ENCODE peak calls at places on chromosomes 3 and 15, in seven cellular contexts. One of them, this sample, is unnamed.

GRCh38 chr15:63487076-63487757 is 17.2 kb upstream of the USP3 start:
- DNase-seq in PC-3: peak; percentile 79
- DNase-seq in activated T-cell treated with anti-CD3 and anti-CD28 coated beads, Interleukin-2, amount 50 U/mL, for 72 hours: peak; percentile 95
- DNase-seq in nephron progenitor cell: peak; percentile 91
- DNase-seq in DMS79 treated with DMSO at 0.1 percent for 48 hours: no peak
- DNase-seq in T-helper 2 cell: peak; percentile 64
- DNase-seq in activated CD8-positive, alpha-beta memory T cell treated with anti-CD3 and anti-CD28 coated beads for 4 hours: peak; percentile 80
- DNase-seq in this sample: peak; percentile 70

GRCh38 chr15:89808160-89808870 is 6.3 kb downstream of the ANPEP start:
- DNase-seq in PC-3: no peak
- DNase-seq in activated T-cell treated with anti-CD3 and anti-CD28 coated beads, Interleukin-2, amount 50 U/mL, for 72 hours: no peak
- DNase-seq in nephron progenitor cell: no peak
- DNase-seq in DMS79 treated with DMSO at 0.1 percent for 48 hours: no peak
- DNase-seq in T-helper 2 cell: no peak
- DNase-seq in activated CD8-positive, alpha-beta memory T cell treated with anti-CD3 and anti-CD28 coated beads for 4 hours: no peak
- DNase-seq in this sample: no peak

GRCh38 chr3:110654820-110655522 is 416.6 kb upstream of the NECTIN3 start:
- DNase-seq in PC-3: no peak
- DNase-seq in activated T-cell treated with anti-CD3 and anti-CD28 coated beads, Interleukin-2, amount 50 U/mL, for 72 hours: no peak
- DNase-seq in nephron progenitor cell: no peak
- DNase-seq in DMS79 treated with DMSO at 0.1 percent for 48 hours: no peak
- DNase-seq in T-helper 2 cell: no peak
- DNase-seq in activated CD8-positive, alpha-beta memory T cell treated with anti-CD3 and anti-CD28 coated beads for 4 hours: no peak
- DNase-seq in this sample: no peak

GRCh38 chr15:68638953-68639500 is 60.2 kb downstream of the CORO2B start:
- DNase-seq in PC-3: no peak
- DNase-seq in activated T-cell treated with anti-CD3 and anti-CD28 coated beads, Interleukin-2, amount 50 U/mL, for 72 hours: no peak
- DNase-seq in nephron progenitor cell: no peak
- DNase-seq in DMS79 treated with DMSO at 0.1 percent for 48 hours: no peak
- DNase-seq in T-helper 2 cell: no peak
- DNase-seq in activated CD8-positive, alpha-beta memory T cell treated with anti-CD3 and anti-CD28 coated beads for 4 hours: no peak
- DNase-seq in this sample: no peak

GRCh38 chr15:40038267-40038653 is 721 bp downstream of the SRP14 start:
- DNase-seq in PC-3: peak; percentile 19
- DNase-seq in activated T-cell treated with anti-CD3 and anti-CD28 coated beads, Interleukin-2, amount 50 U/mL, for 72 hours: no peak
- DNase-seq in nephron progenitor cell: no peak
- DNase-seq in DMS79 treated with DMSO at 0.1 percent for 48 hours: no peak
- DNase-seq in T-helper 2 cell: no peak
- DNase-seq in activated CD8-positive, alpha-beta memory T cell treated with anti-CD3 and anti-CD28 coated beads for 4 hours: no peak
- DNase-seq in this sample: no peak

GRCh38 chr3:123576119-123576518 is 8.7 kb downstream of the HACD2 start:
- DNase-seq in PC-3: no peak
- DNase-seq in activated T-cell treated with anti-CD3 and anti-CD28 coated beads, Interleukin-2, amount 50 U/mL, for 72 hours: no peak
- DNase-seq in nephron progenitor cell: no peak
- DNase-seq in DMS79 treated with DMSO at 0.1 percent for 48 hours: no peak
- DNase-seq in T-helper 2 cell: no peak
- DNase-seq in activated CD8-positive, alpha-beta memory T cell treated with anti-CD3 and anti-CD28 coated beads for 4 hours: no peak
- DNase-seq in this sample: no peak

GRCh38 chr3:121018917-121019321 is 110.9 kb downstream of the STXBP5L start:
- DNase-seq in PC-3: no peak
- DNase-seq in activated T-cell treated with anti-CD3 and anti-CD28 coated beads, Interleukin-2, amount 50 U/mL, for 72 hours: no peak
- DNase-seq in nephron progenitor cell: no peak
- DNase-seq in DMS79 treated with DMSO at 0.1 percent for 48 hours: no peak
- DNase-seq in T-helper 2 cell: no peak
- DNase-seq in activated CD8-positive, alpha-beta memory T cell treated with anti-CD3 and anti-CD28 coated beads for 4 hours: no peak
- DNase-seq in this sample: no peak

GRCh38 chr3:172152869-172153268 is 113.5 kb downstream of the FNDC3B start:
- DNase-seq in PC-3: peak; percentile 59
- DNase-seq in activated T-cell treated with anti-CD3 and anti-CD28 coated beads, Interleukin-2, amount 50 U/mL, for 72 hours: no peak
- DNase-seq in nephron progenitor cell: no peak
- DNase-seq in DMS79 treated with DMSO at 0.1 percent for 48 hours: no peak
- DNase-seq in T-helper 2 cell: no peak
- DNase-seq in activated CD8-positive, alpha-beta memory T cell treated with anti-CD3 and anti-CD28 coated beads for 4 hours: no peak
- DNase-seq in this sample: no peak

GRCh38 chr15:40471778-40472130 is 970 bp downstream of the CHST14 start:
- DNase-seq in PC-3: peak; percentile 77
- DNase-seq in activated T-cell treated with anti-CD3 and anti-CD28 coated beads, Interleukin-2, amount 50 U/mL, for 72 hours: no peak
- DNase-seq in nephron progenitor cell: peak; percentile 27
- DNase-seq in DMS79 treated with DMSO at 0.1 percent for 48 hours: peak; percentile 1
- DNase-seq in T-helper 2 cell: no peak
- DNase-seq in activated CD8-positive, alpha-beta memory T cell treated with anti-CD3 and anti-CD28 coated beads for 4 hours: no peak
- DNase-seq in this sample: no peak

GRCh38 chr3:158494657-158495056 is 76.3 kb upstream of the MLF1 start:
- DNase-seq in PC-3: no peak
- DNase-seq in activated T-cell treated with anti-CD3 and anti-CD28 coated beads, Interleukin-2, amount 50 U/mL, for 72 hours: no peak
- DNase-seq in nephron progenitor cell: no peak
- DNase-seq in DMS79 treated with DMSO at 0.1 percent for 48 hours: no peak
- DNase-seq in T-helper 2 cell: no peak
- DNase-seq in activated CD8-positive, alpha-beta memory T cell treated with anti-CD3 and anti-CD28 coated beads for 4 hours: no peak
- DNase-seq in this sample: no peak

GRCh38 chr3:115111632-115112031 is 35.5 kb downstream of the ZBTB20 start:
- DNase-seq in PC-3: no peak
- DNase-seq in activated T-cell treated with anti-CD3 and anti-CD28 coated beads, Interleukin-2, amount 50 U/mL, for 72 hours: no peak
- DNase-seq in nephron progenitor cell: no peak
- DNase-seq in DMS79 treated with DMSO at 0.1 percent for 48 hours: no peak
- DNase-seq in T-helper 2 cell: no peak
- DNase-seq in activated CD8-positive, alpha-beta memory T cell treated with anti-CD3 and anti-CD28 coated beads for 4 hours: no peak
- DNase-seq in this sample: no peak

GRCh38 chr15:58852347-58852746 is 81.1 kb downstream of the SLTM start:
- DNase-seq in PC-3: peak; percentile 28
- DNase-seq in activated T-cell treated with anti-CD3 and anti-CD28 coated beads, Interleukin-2, amount 50 U/mL, for 72 hours: no peak
- DNase-seq in nephron progenitor cell: no peak
- DNase-seq in DMS79 treated with DMSO at 0.1 percent for 48 hours: no peak
- DNase-seq in T-helper 2 cell: no peak
- DNase-seq in activated CD8-positive, alpha-beta memory T cell treated with anti-CD3 and anti-CD28 coated beads for 4 hours: no peak
- DNase-seq in this sample: no peak

GRCh38 chr3:128430276-128430675 is 36.4 kb downstream of the DNAJB8 start:
- DNase-seq in PC-3: no peak
- DNase-seq in activated T-cell treated with anti-CD3 and anti-CD28 coated beads, Interleukin-2, amount 50 U/mL, for 72 hours: no peak
- DNase-seq in nephron progenitor cell: no peak
- DNase-seq in DMS79 treated with DMSO at 0.1 percent for 48 hours: no peak
- DNase-seq in T-helper 2 cell: no peak
- DNase-seq in activated CD8-positive, alpha-beta memory T cell treated with anti-CD3 and anti-CD28 coated beads for 4 hours: no peak
- DNase-seq in this sample: no peak

GRCh38 chr3:66486646-66487045 is 14.2 kb downstream of the LRIG1 start:
- DNase-seq in PC-3: no peak
- DNase-seq in activated T-cell treated with anti-CD3 and anti-CD28 coated beads, Interleukin-2, amount 50 U/mL, for 72 hours: no peak
- DNase-seq in nephron progenitor cell: no peak
- DNase-seq in DMS79 treated with DMSO at 0.1 percent for 48 hours: no peak
- DNase-seq in T-helper 2 cell: no peak
- DNase-seq in activated CD8-positive, alpha-beta memory T cell treated with anti-CD3 and anti-CD28 coated beads for 4 hours: no peak
- DNase-seq in this sample: no peak

GRCh38 chr3:13673207-13673606 is 124.3 kb downstream of the FBLN2 start:
- DNase-seq in PC-3: peak; percentile 40
- DNase-seq in activated T-cell treated with anti-CD3 and anti-CD28 coated beads, Interleukin-2, amount 50 U/mL, for 72 hours: no peak
- DNase-seq in nephron progenitor cell: no peak
- DNase-seq in DMS79 treated with DMSO at 0.1 percent for 48 hours: no peak
- DNase-seq in T-helper 2 cell: no peak
- DNase-seq in activated CD8-positive, alpha-beta memory T cell treated with anti-CD3 and anti-CD28 coated beads for 4 hours: no peak
- DNase-seq in this sample: no peak

GRCh38 chr3:138509586-138509985 is 75.2 kb downstream of the ESYT3 start:
- DNase-seq in PC-3: peak; percentile 10
- DNase-seq in activated T-cell treated with anti-CD3 and anti-CD28 coated beads, Interleukin-2, amount 50 U/mL, for 72 hours: no peak
- DNase-seq in nephron progenitor cell: no peak
- DNase-seq in DMS79 treated with DMSO at 0.1 percent for 48 hours: no peak
- DNase-seq in T-helper 2 cell: no peak
- DNase-seq in activated CD8-positive, alpha-beta memory T cell treated with anti-CD3 and anti-CD28 coated beads for 4 hours: no peak
- DNase-seq in this sample: no peak

GRCh38 chr3:97070302-97070701 is 255.9 kb downstream of the EPHA6 start:
- DNase-seq in PC-3: no peak
- DNase-seq in activated T-cell treated with anti-CD3 and anti-CD28 coated beads, Interleukin-2, amount 50 U/mL, for 72 hours: no peak
- DNase-seq in nephron progenitor cell: no peak
- DNase-seq in DMS79 treated with DMSO at 0.1 percent for 48 hours: no peak
- DNase-seq in T-helper 2 cell: no peak
- DNase-seq in activated CD8-positive, alpha-beta memory T cell treated with anti-CD3 and anti-CD28 coated beads for 4 hours: no peak
- DNase-seq in this sample: no peak

GRCh38 chr3:108662141-108662738 is 72.7 kb downstream of the DZIP3 start:
- DNase-seq in PC-3: peak; percentile 78
- DNase-seq in activated T-cell treated with anti-CD3 and anti-CD28 coated beads, Interleukin-2, amount 50 U/mL, for 72 hours: peak; percentile 56
- DNase-seq in nephron progenitor cell: peak; percentile 28
- DNase-seq in DMS79 treated with DMSO at 0.1 percent for 48 hours: peak; percentile 73
- DNase-seq in T-helper 2 cell: no peak
- DNase-seq in activated CD8-positive, alpha-beta memory T cell treated with anti-CD3 and anti-CD28 coated beads for 4 hours: peak; percentile 1
- DNase-seq in this sample: no peak

GRCh38 chr3:98966434-98966833 is 64.9 kb upstream of the DCBLD2 start:
- DNase-seq in PC-3: peak; percentile 31
- DNase-seq in activated T-cell treated with anti-CD3 and anti-CD28 coated beads, Interleukin-2, amount 50 U/mL, for 72 hours: no peak
- DNase-seq in nephron progenitor cell: no peak
- DNase-seq in DMS79 treated with DMSO at 0.1 percent for 48 hours: no peak
- DNase-seq in T-helper 2 cell: no peak
- DNase-seq in activated CD8-positive, alpha-beta memory T cell treated with anti-CD3 and anti-CD28 coated beads for 4 hours: no peak
- DNase-seq in this sample: no peak

GRCh38 chr3:16060358-16060852 is 114.1 kb upstream of the GALNT15 start:
- DNase-seq in PC-3: peak; percentile 99
- DNase-seq in activated T-cell treated with anti-CD3 and anti-CD28 coated beads, Interleukin-2, amount 50 U/mL, for 72 hours: no peak
- DNase-seq in nephron progenitor cell: no peak
- DNase-seq in DMS79 treated with DMSO at 0.1 percent for 48 hours: no peak
- DNase-seq in T-helper 2 cell: no peak
- DNase-seq in activated CD8-positive, alpha-beta memory T cell treated with anti-CD3 and anti-CD28 coated beads for 4 hours: no peak
- DNase-seq in this sample: peak; percentile 89

GRCh38 chr15:83030021-83030420 is 18.6 kb upstream of the C15orf40 start:
- DNase-seq in PC-3: no peak
- DNase-seq in activated T-cell treated with anti-CD3 and anti-CD28 coated beads, Interleukin-2, amount 50 U/mL, for 72 hours: no peak
- DNase-seq in nephron progenitor cell: no peak
- DNase-seq in DMS79 treated with DMSO at 0.1 percent for 48 hours: no peak
- DNase-seq in T-helper 2 cell: no peak
- DNase-seq in activated CD8-positive, alpha-beta memory T cell treated with anti-CD3 and anti-CD28 coated beads for 4 hours: no peak
- DNase-seq in this sample: no peak

GRCh38 chr3:39781632-39782031 is 27.8 kb upstream of the MYRIP start:
- DNase-seq in PC-3: no peak
- DNase-seq in activated T-cell treated with anti-CD3 and anti-CD28 coated beads, Interleukin-2, amount 50 U/mL, for 72 hours: no peak
- DNase-seq in nephron progenitor cell: no peak
- DNase-seq in DMS79 treated with DMSO at 0.1 percent for 48 hours: no peak
- DNase-seq in T-helper 2 cell: no peak
- DNase-seq in activated CD8-positive, alpha-beta memory T cell treated with anti-CD3 and anti-CD28 coated beads for 4 hours: no peak
- DNase-seq in this sample: no peak

GRCh38 chr3:184579513-184579912 is 17.9 kb downstream of the EPHB3 start:
- DNase-seq in PC-3: no peak
- DNase-seq in activated T-cell treated with anti-CD3 and anti-CD28 coated beads, Interleukin-2, amount 50 U/mL, for 72 hours: no peak
- DNase-seq in nephron progenitor cell: no peak
- DNase-seq in DMS79 treated with DMSO at 0.1 percent for 48 hours: no peak
- DNase-seq in T-helper 2 cell: no peak
- DNase-seq in activated CD8-positive, alpha-beta memory T cell treated with anti-CD3 and anti-CD28 coated beads for 4 hours: no peak
- DNase-seq in this sample: no peak

GRCh38 chr15:60635507-60636352 is 156.8 kb upstream of the ICE2 start:
- DNase-seq in PC-3: no peak
- DNase-seq in activated T-cell treated with anti-CD3 and anti-CD28 coated beads, Interleukin-2, amount 50 U/mL, for 72 hours: no peak
- DNase-seq in nephron progenitor cell: no peak
- DNase-seq in DMS79 treated with DMSO at 0.1 percent for 48 hours: no peak
- DNase-seq in T-helper 2 cell: no peak
- DNase-seq in activated CD8-positive, alpha-beta memory T cell treated with anti-CD3 and anti-CD28 coated beads for 4 hours: no peak
- DNase-seq in this sample: no peak

GRCh38 chr15:40928351-40928974 is 677 bp upstream of the DLL4 start:
- DNase-seq in PC-3: peak; percentile 64
- DNase-seq in activated T-cell treated with anti-CD3 and anti-CD28 coated beads, Interleukin-2, amount 50 U/mL, for 72 hours: no peak
- DNase-seq in nephron progenitor cell: no peak
- DNase-seq in DMS79 treated with DMSO at 0.1 percent for 48 hours: peak; percentile 62
- DNase-seq in T-helper 2 cell: no peak
- DNase-seq in activated CD8-positive, alpha-beta memory T cell treated with anti-CD3 and anti-CD28 coated beads for 4 hours: no peak
- DNase-seq in this sample: no peak

GRCh38 chr3:27423463-27423862 is 54.3 kb upstream of the NEK10 start:
- DNase-seq in PC-3: peak; percentile 67
- DNase-seq in activated T-cell treated with anti-CD3 and anti-CD28 coated beads, Interleukin-2, amount 50 U/mL, for 72 hours: no peak
- DNase-seq in nephron progenitor cell: no peak
- DNase-seq in DMS79 treated with DMSO at 0.1 percent for 48 hours: no peak
- DNase-seq in T-helper 2 cell: no peak
- DNase-seq in activated CD8-positive, alpha-beta memory T cell treated with anti-CD3 and anti-CD28 coated beads for 4 hours: no peak
- DNase-seq in this sample: no peak

GRCh38 chr3:152970851-152971250 is 135.9 kb downstream of the P2RY1 start:
- DNase-seq in PC-3: no peak
- DNase-seq in activated T-cell treated with anti-CD3 and anti-CD28 coated beads, Interleukin-2, amount 50 U/mL, for 72 hours: no peak
- DNase-seq in nephron progenitor cell: no peak
- DNase-seq in DMS79 treated with DMSO at 0.1 percent for 48 hours: no peak
- DNase-seq in T-helper 2 cell: no peak
- DNase-seq in activated CD8-positive, alpha-beta memory T cell treated with anti-CD3 and anti-CD28 coated beads for 4 hours: no peak
- DNase-seq in this sample: no peak

GRCh38 chr3:172635588-172635987 is 75.3 kb downstream of the NCEH1 start:
- DNase-seq in PC-3: peak; percentile 45
- DNase-seq in activated T-cell treated with anti-CD3 and anti-CD28 coated beads, Interleukin-2, amount 50 U/mL, for 72 hours: peak; percentile 21
- DNase-seq in nephron progenitor cell: no peak
- DNase-seq in DMS79 treated with DMSO at 0.1 percent for 48 hours: no peak
- DNase-seq in T-helper 2 cell: no peak
- DNase-seq in activated CD8-positive, alpha-beta memory T cell treated with anti-CD3 and anti-CD28 coated beads for 4 hours: no peak
- DNase-seq in this sample: no peak

GRCh38 chr15:82970696-82971095 is 15.3 kb upstream of the RAMAC start:
- DNase-seq in PC-3: no peak
- DNase-seq in activated T-cell treated with anti-CD3 and anti-CD28 coated beads, Interleukin-2, amount 50 U/mL, for 72 hours: no peak
- DNase-seq in nephron progenitor cell: no peak
- DNase-seq in DMS79 treated with DMSO at 0.1 percent for 48 hours: no peak
- DNase-seq in T-helper 2 cell: no peak
- DNase-seq in activated CD8-positive, alpha-beta memory T cell treated with anti-CD3 and anti-CD28 coated beads for 4 hours: no peak
- DNase-seq in this sample: no peak

GRCh38 chr3:45604596-45604995 is 10.0 kb downstream of the LIMD1 start:
- DNase-seq in PC-3: no peak
- DNase-seq in activated T-cell treated with anti-CD3 and anti-CD28 coated beads, Interleukin-2, amount 50 U/mL, for 72 hours: no peak
- DNase-seq in nephron progenitor cell: no peak
- DNase-seq in DMS79 treated with DMSO at 0.1 percent for 48 hours: no peak
- DNase-seq in T-helper 2 cell: no peak
- DNase-seq in activated CD8-positive, alpha-beta memory T cell treated with anti-CD3 and anti-CD28 coated beads for 4 hours: no peak
- DNase-seq in this sample: no peak

GRCh38 chr3:71244153-71245051 is 339.1 kb downstream of the FOXP1 start:
- DNase-seq in PC-3: no peak
- DNase-seq in activated T-cell treated with anti-CD3 and anti-CD28 coated beads, Interleukin-2, amount 50 U/mL, for 72 hours: no peak
- DNase-seq in nephron progenitor cell: no peak
- DNase-seq in DMS79 treated with DMSO at 0.1 percent for 48 hours: no peak
- DNase-seq in T-helper 2 cell: no peak
- DNase-seq in activated CD8-positive, alpha-beta memory T cell treated with anti-CD3 and anti-CD28 coated beads for 4 hours: no peak
- DNase-seq in this sample: peak; percentile 24

GRCh38 chr3:169760479-169760878 is 4.4 kb downstream of the TERC start:
- DNase-seq in PC-3: peak; percentile 43
- DNase-seq in activated T-cell treated with anti-CD3 and anti-CD28 coated beads, Interleukin-2, amount 50 U/mL, for 72 hours: no peak
- DNase-seq in nephron progenitor cell: no peak
- DNase-seq in DMS79 treated with DMSO at 0.1 percent for 48 hours: no peak
- DNase-seq in T-helper 2 cell: no peak
- DNase-seq in activated CD8-positive, alpha-beta memory T cell treated with anti-CD3 and anti-CD28 coated beads for 4 hours: no peak
- DNase-seq in this sample: no peak

GRCh38 chr3:173685471-173685870 is 287.9 kb downstream of the NLGN1 start:
- DNase-seq in PC-3: no peak
- DNase-seq in activated T-cell treated with anti-CD3 and anti-CD28 coated beads, Interleukin-2, amount 50 U/mL, for 72 hours: no peak
- DNase-seq in nephron progenitor cell: no peak
- DNase-seq in DMS79 treated with DMSO at 0.1 percent for 48 hours: no peak
- DNase-seq in T-helper 2 cell: no peak
- DNase-seq in activated CD8-positive, alpha-beta memory T cell treated with anti-CD3 and anti-CD28 coated beads for 4 hours: no peak
- DNase-seq in this sample: no peak

GRCh38 chr3:10956991-10957390 is 35.6 kb upstream of the SLC6A1 start:
- DNase-seq in PC-3: no peak
- DNase-seq in activated T-cell treated with anti-CD3 and anti-CD28 coated beads, Interleukin-2, amount 50 U/mL, for 72 hours: no peak
- DNase-seq in nephron progenitor cell: no peak
- DNase-seq in DMS79 treated with DMSO at 0.1 percent for 48 hours: no peak
- DNase-seq in T-helper 2 cell: no peak
- DNase-seq in activated CD8-positive, alpha-beta memory T cell treated with anti-CD3 and anti-CD28 coated beads for 4 hours: no peak
- DNase-seq in this sample: peak; percentile 66

GRCh38 chr3:53978386-53978785 is 86.7 kb upstream of the SELENOK start:
- DNase-seq in PC-3: no peak
- DNase-seq in activated T-cell treated with anti-CD3 and anti-CD28 coated beads, Interleukin-2, amount 50 U/mL, for 72 hours: no peak
- DNase-seq in nephron progenitor cell: no peak
- DNase-seq in DMS79 treated with DMSO at 0.1 percent for 48 hours: no peak
- DNase-seq in T-helper 2 cell: no peak
- DNase-seq in activated CD8-positive, alpha-beta memory T cell treated with anti-CD3 and anti-CD28 coated beads for 4 hours: no peak
- DNase-seq in this sample: no peak

GRCh38 chr3:141332436-141332835 is 35.9 kb upstream of the ZBTB38 start:
- DNase-seq in PC-3: no peak
- DNase-seq in activated T-cell treated with anti-CD3 and anti-CD28 coated beads, Interleukin-2, amount 50 U/mL, for 72 hours: no peak
- DNase-seq in nephron progenitor cell: no peak
- DNase-seq in DMS79 treated with DMSO at 0.1 percent for 48 hours: no peak
- DNase-seq in T-helper 2 cell: no peak
- DNase-seq in activated CD8-positive, alpha-beta memory T cell treated with anti-CD3 and anti-CD28 coated beads for 4 hours: no peak
- DNase-seq in this sample: no peak

GRCh38 chr15:80480909-80481308 is 76.7 kb downstream of the ARNT2 start:
- DNase-seq in PC-3: peak; percentile 32
- DNase-seq in activated T-cell treated with anti-CD3 and anti-CD28 coated beads, Interleukin-2, amount 50 U/mL, for 72 hours: no peak
- DNase-seq in nephron progenitor cell: no peak
- DNase-seq in DMS79 treated with DMSO at 0.1 percent for 48 hours: no peak
- DNase-seq in T-helper 2 cell: no peak
- DNase-seq in activated CD8-positive, alpha-beta memory T cell treated with anti-CD3 and anti-CD28 coated beads for 4 hours: no peak
- DNase-seq in this sample: peak; percentile 29

GRCh38 chr3:114179575-114179974 is 723 bp upstream of the DRD3 start:
- DNase-seq in PC-3: peak; percentile 43
- DNase-seq in activated T-cell treated with anti-CD3 and anti-CD28 coated beads, Interleukin-2, amount 50 U/mL, for 72 hours: no peak
- DNase-seq in nephron progenitor cell: no peak
- DNase-seq in DMS79 treated with DMSO at 0.1 percent for 48 hours: peak; percentile 4
- DNase-seq in T-helper 2 cell: no peak
- DNase-seq in activated CD8-positive, alpha-beta memory T cell treated with anti-CD3 and anti-CD28 coated beads for 4 hours: no peak
- DNase-seq in this sample: no peak